ENCODE peak calls at places on chromosomes 16 and 17, in four cellular contexts. T is tibial artery, M is fibroblast of lung, V is lung microvascular endothelial cell. U is an unnamed sample.

GRCh38 chr16:86059253-86060171 is 160.6 kb downstream of the IRF8 start:
- DNase-seq in M (no peak), V (no peak), T (no peak), U (no peak)

GRCh38 chr16:641326-642188 is at the start of gene MCRIP2:
- DNase-seq in M (peak), V (peak), T (peak), U (peak)

GRCh38 chr17:70172921-70173320 is 3.6 kb downstream of the KCNJ2 start:
- DNase-seq in T (no peak), V (no peak), M (peak), U (no peak)

GRCh38 chr16:48256579-48257177 is 9.3 kb upstream of the ABCC11 start:
- DNase-seq in M (no peak), T (no peak), V (no peak), U (no peak)

GRCh38 chr17:82981141-82981540 is 98.3 kb upstream of the METRNL start:
- DNase-seq in M (no peak), T (no peak), V (no peak), U (no peak)

GRCh38 chr16:14569213-14569612 is 60.8 kb downstream of the PARN start:
- DNase-seq in M (no peak), V (no peak), T (no peak), U (no peak)

GRCh38 chr16:47528431-47528830 is 67.3 kb downstream of the PHKB start:
- DNase-seq in M (peak), T (no peak), V (no peak), U (no peak)

GRCh38 chr17:52158450-52159042 is at the start of gene CA10:
- DNase-seq in M (no peak), T (no peak), V (no peak), U (no peak)

GRCh38 chr17:72119963-72120877 is 600 bp upstream of the SOX9 start:
- DNase-seq in T (peak), M (peak), V (no peak), U (no peak)

GRCh38 chr17:15954222-15954621 is 9.3 kb downstream of the ADORA2B start:
- DNase-seq in V (peak), M (peak), T (no peak), U (no peak)

GRCh38 chr16:27463741-27464662 is 62.0 kb downstream of the IL21R start:
- DNase-seq in M (no peak), T (no peak), V (no peak), U (no peak)

GRCh38 chr17:882827-883585 is 96.6 kb downstream of the NXN start:
- DNase-seq in M (peak), T (peak), V (peak), U (peak)

GRCh38 chr17:66268247-66268927 is 34.0 kb upstream of the PRKCA start:
- DNase-seq in T (no peak), V (no peak), M (peak), U (no peak)

GRCh38 chr16:70453117-70453890 is 1.1 kb upstream of the FCSK start:
- DNase-seq in M (no peak), V (no peak), T (no peak), U (no peak)

GRCh38 chr17:38353084-38353604 is 1.5 kb downstream of the SOCS7 start:
- DNase-seq in T (no peak), M (no peak), V (no peak), U (no peak)

GRCh38 chr16:88815901-88816589 is 4.3 kb upstream of the APRT start:
- DNase-seq in V (peak), M (no peak), T (no peak), U (no peak)

GRCh38 chr16:12507366-12507765 is 296.3 kb downstream of the CPPED1 start:
- DNase-seq in V (no peak), M (no peak), T (no peak), U (no peak)

GRCh38 chr16:4801962-4802658 is at the start of gene ROGDI:
- DNase-seq in V (peak), M (peak), T (peak), U (peak)

GRCh38 chr17:77444653-77445029 is 303.9 kb downstream of the SEC14L1 start:
- DNase-seq in V (no peak), M (peak), T (no peak), U (no peak)

U was measured in lower leg skin.